ENCODE peak calls at places on chromosome 3, in four cellular contexts. One of them, this sample, is unnamed.

GRCh38 chr3:98655666-98656065 is 62.3 kb upstream of the CPOX start:
- DNase-seq in cardiac muscle cell: peak; percentile 73
- DNase-seq in natural killer cell: no peak
- DNase-seq in upper lobe of right lung: no peak
- DNase-seq in this sample: no peak

GRCh38 chr3:129077222-129077621 is 16.6 kb downstream of the GP9 start:
- DNase-seq in natural killer cell: no peak
- DNase-seq in upper lobe of right lung: no peak
- DNase-seq in cardiac muscle cell: no peak
- DNase-seq in this sample: no peak

GRCh38 chr3:107704477-107704876 is 181.7 kb downstream of the BBX start:
- DNase-seq in natural killer cell: no peak
- DNase-seq in cardiac muscle cell: peak; percentile 23
- DNase-seq in upper lobe of right lung: no peak
- DNase-seq in this sample: no peak

GRCh38 chr3:124552224-124552623 is 178.0 kb upstream of the UMPS start:
- DNase-seq in natural killer cell: no peak
- DNase-seq in cardiac muscle cell: no peak
- DNase-seq in upper lobe of right lung: no peak
- DNase-seq in this sample: no peak

GRCh38 chr3:197309528-197310361 is 11.3 kb upstream of the DLG1 start:
- DNase-seq in natural killer cell: no peak
- DNase-seq in upper lobe of right lung: no peak
- DNase-seq in cardiac muscle cell: peak; percentile 93
- DNase-seq in this sample: no peak

GRCh38 chr3:179398574-179399249 is 51.2 kb downstream of the MFN1 start:
- DNase-seq in natural killer cell: no peak
- DNase-seq in upper lobe of right lung: no peak
- DNase-seq in cardiac muscle cell: no peak
- DNase-seq in this sample: no peak

GRCh38 chr3:4721511-4721911 is 228.4 kb downstream of the ITPR1 start:
- DNase-seq in natural killer cell: no peak
- DNase-seq in upper lobe of right lung: no peak
- DNase-seq in cardiac muscle cell: peak; percentile 57
- DNase-seq in this sample: no peak

GRCh38 chr3:63193647-63194046 is 84.5 kb upstream of the SYNPR start:
- DNase-seq in cardiac muscle cell: peak; percentile 29
- DNase-seq in natural killer cell: no peak
- DNase-seq in upper lobe of right lung: no peak
- DNase-seq in this sample: no peak

GRCh38 chr3:129593595-129594339 is 12.7 kb downstream of the PLXND1 start:
- DNase-seq in upper lobe of right lung: peak; percentile 87
- DNase-seq in cardiac muscle cell: no peak
- DNase-seq in natural killer cell: peak; percentile 68
- DNase-seq in this sample: peak; percentile 22

GRCh38 chr3:112670824-112671223 is 29.9 kb upstream of the CCDC80 start:
- DNase-seq in natural killer cell: no peak
- DNase-seq in upper lobe of right lung: no peak
- DNase-seq in cardiac muscle cell: no peak
- DNase-seq in this sample: no peak

GRCh38 chr3:48226959-48227358 is 3.7 kb downstream of the CAMP start:
- DNase-seq in cardiac muscle cell: no peak
- DNase-seq in upper lobe of right lung: no peak
- DNase-seq in natural killer cell: no peak
- DNase-seq in this sample: no peak

GRCh38 chr3:123447416-123447748 is 1.5 kb downstream of the ADCY5 start:
- DNase-seq in cardiac muscle cell: no peak
- DNase-seq in natural killer cell: no peak
- DNase-seq in upper lobe of right lung: no peak
- DNase-seq in this sample: no peak

GRCh38 chr3:129106866-129107565 is 14.6 kb downstream of the RAB43 start:
- DNase-seq in cardiac muscle cell: no peak
- DNase-seq in natural killer cell: no peak
- DNase-seq in upper lobe of right lung: no peak
- DNase-seq in this sample: no peak

GRCh38 chr3:42020681-42021307 is 58.9 kb upstream of the ULK4 start:
- DNase-seq in natural killer cell: no peak
- DNase-seq in cardiac muscle cell: peak; percentile 56
- DNase-seq in upper lobe of right lung: no peak
- DNase-seq in this sample: no peak

GRCh38 chr3:60126905-60127304 is 1077.1 kb upstream of the CFAP20DC start:
- DNase-seq in natural killer cell: no peak
- DNase-seq in cardiac muscle cell: no peak
- DNase-seq in upper lobe of right lung: no peak
- DNase-seq in this sample: no peak

GRCh38 chr3:126199256-126199655 is 18.9 kb upstream of the ALDH1L1 start:
- DNase-seq in cardiac muscle cell: no peak
- DNase-seq in natural killer cell: no peak
- DNase-seq in upper lobe of right lung: no peak
- DNase-seq in this sample: no peak

GRCh38 chr3:88203537-88204143 is 53.9 kb downstream of the C3orf38 start:
- DNase-seq in cardiac muscle cell: peak; percentile 79
- DNase-seq in natural killer cell: no peak
- DNase-seq in upper lobe of right lung: no peak
- DNase-seq in this sample: peak; percentile 69

GRCh38 chr3:151086484-151087456 is 1.3 kb downstream of the MED12L start:
- DNase-seq in natural killer cell: peak; percentile 34
- DNase-seq in cardiac muscle cell: peak; percentile 91
- DNase-seq in upper lobe of right lung: peak; percentile 85
- DNase-seq in this sample: peak; percentile 74

GRCh38 chr3:45442679-45443214 is 54.4 kb downstream of the LARS2 start:
- DNase-seq in natural killer cell: no peak
- DNase-seq in upper lobe of right lung: no peak
- DNase-seq in cardiac muscle cell: no peak
- DNase-seq in this sample: no peak

GRCh38 chr3:70488131-70488530 is 175.7 kb upstream of the MDFIC2 start:
- DNase-seq in natural killer cell: no peak
- DNase-seq in cardiac muscle cell: no peak
- DNase-seq in upper lobe of right lung: no peak
- DNase-seq in this sample: no peak

GRCh38 chr3:82087958-82088357 is 326.5 kb upstream of the GBE1 start:
- DNase-seq in upper lobe of right lung: no peak
- DNase-seq in cardiac muscle cell: peak; percentile 68
- DNase-seq in natural killer cell: no peak
- DNase-seq in this sample: no peak

GRCh38 chr3:16793321-16793720 is 91.4 kb upstream of the PLCL2 start:
- DNase-seq in upper lobe of right lung: no peak
- DNase-seq in cardiac muscle cell: no peak
- DNase-seq in natural killer cell: no peak
- DNase-seq in this sample: no peak

GRCh38 chr3:16788440-16789057 is 96.2 kb upstream of the PLCL2 start:
- DNase-seq in natural killer cell: no peak
- DNase-seq in upper lobe of right lung: no peak
- DNase-seq in cardiac muscle cell: no peak
- DNase-seq in this sample: no peak

GRCh38 chr3:16784958-16785357 is 99.8 kb upstream of the PLCL2 start:
- DNase-seq in natural killer cell: no peak
- DNase-seq in cardiac muscle cell: no peak
- DNase-seq in upper lobe of right lung: no peak
- DNase-seq in this sample: no peak

GRCh38 chr3:16790432-16791379 is 94.0 kb upstream of the PLCL2 start:
- DNase-seq in cardiac muscle cell: peak; percentile 11
- DNase-seq in natural killer cell: no peak
- DNase-seq in upper lobe of right lung: no peak
- DNase-seq in this sample: no peak

GRCh38 chr3:16789344-16790100 is 95.2 kb upstream of the PLCL2 start:
- DNase-seq in natural killer cell: peak; percentile 48
- DNase-seq in cardiac muscle cell: no peak
- DNase-seq in upper lobe of right lung: no peak
- DNase-seq in this sample: no peak
- TF ChIP-seq CTCF in natural killer cell: no peak
- TF ChIP-seq CTCF in cardiac muscle cell: no peak
- TF ChIP-seq CTCF in upper lobe of right lung: no peak
- TF ChIP-seq CTCF in this sample: no peak

GRCh38 chr3:28077566-28077965 is 163.9 kb upstream of the CMC1 start:
- DNase-seq in cardiac muscle cell: peak; percentile 57
- DNase-seq in upper lobe of right lung: peak; percentile 42
- DNase-seq in natural killer cell: no peak
- DNase-seq in this sample: no peak
- TF ChIP-seq CTCF in cardiac muscle cell: peak; percentile 37
- TF ChIP-seq CTCF in upper lobe of right lung: peak; percentile 21
- TF ChIP-seq CTCF in natural killer cell: no peak
- TF ChIP-seq CTCF in this sample: no peak

DNA sequence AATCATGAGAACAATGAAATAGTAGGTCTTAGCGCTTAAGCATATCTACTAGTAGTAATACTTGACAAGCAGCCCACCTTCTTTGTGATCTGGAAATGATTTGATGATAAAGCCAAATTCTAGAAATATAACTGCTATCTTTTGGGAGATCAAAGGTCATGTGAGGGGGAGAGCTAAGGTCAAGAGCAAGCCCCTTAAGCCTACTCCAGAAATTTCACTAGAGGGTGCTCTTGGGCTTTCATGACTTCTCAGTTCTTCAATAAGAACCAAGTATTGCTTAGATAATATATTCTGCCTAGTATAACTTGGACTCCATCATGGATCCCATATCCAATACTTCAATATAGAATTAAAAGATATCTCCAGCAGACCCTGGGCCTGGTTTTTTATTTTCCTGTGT is 319.6 kb downstream of the ZBTB20 start:
- DNase-seq in cardiac muscle cell: peak; percentile 66
- DNase-seq in natural killer cell: no peak
- DNase-seq in upper lobe of right lung: no peak
- DNase-seq in this sample: no peak
- TF ChIP-seq CTCF in cardiac muscle cell: peak; percentile 56
- TF ChIP-seq CTCF in natural killer cell: peak; percentile 43
- TF ChIP-seq CTCF in upper lobe of right lung: peak; percentile 61
- TF ChIP-seq CTCF in this sample: peak; percentile 84

GRCh38 chr3:141875893-141876380 is 506 bp upstream of the ATP1B3 start:
- DNase-seq in upper lobe of right lung: peak; percentile 88
- DNase-seq in cardiac muscle cell: peak; percentile 73
- DNase-seq in natural killer cell: peak; percentile 64
- DNase-seq in this sample: peak; percentile 19
- TF ChIP-seq CTCF in upper lobe of right lung: no peak
- TF ChIP-seq CTCF in cardiac muscle cell: no peak
- TF ChIP-seq CTCF in natural killer cell: no peak
- TF ChIP-seq CTCF in this sample: no peak

This sample was measured in progenitor cell of endocrine pancreas.